ENCODE peak calls at places on chromosomes 3 and 15, in eight cellular contexts. M is WTC11; N is naive thymus-derived CD8-positive, alpha-beta T cell; T is activated CD8-positive, alpha-beta memory T cell treated with anti-CD3 and anti-CD28 coated beads for 48 hours; V is AG10803; E is germinal center; O is BJ; C is lower leg skin. I is an unnamed sample.

GRCh38 chr3:4956743-4957142 is 22.5 kb upstream of the BHLHE40 start:
- DNase-seq in M (no peak), N (no peak), T (no peak), V (peak), E (no peak), O (no peak), C (no peak), I (no peak)

GRCh38 chr3:114775395-114775794 is 371.7 kb downstream of the ZBTB20 start:
- DNase-seq in M (no peak), N (no peak), T (no peak), V (peak), E (no peak), O (no peak), C (no peak), I (no peak)

GRCh38 chr3:14123308-14124222 is 1.1 kb downstream of the CHCHD4 start:
- DNase-seq in M (no peak), N (no peak), T (no peak), V (no peak), E (no peak), O (no peak), C (peak), I (no peak)

GRCh38 chr15:78223396-78224023 is 10.9 kb downstream of the ACSBG1 start:
- DNase-seq in M (no peak), N (no peak), T (no peak), V (peak), E (no peak), O (no peak), C (no peak), I (no peak)

GRCh38 chr3:100570811-100571210 is 38.6 kb upstream of the ADGRG7 start:
- DNase-seq in M (no peak), N (no peak), T (no peak), V (peak), E (no peak), O (no peak), C (no peak), I (no peak)

GRCh38 chr3:64852738-64853137 is 164.9 kb upstream of the ADAMTS9 start:
- DNase-seq in M (no peak), N (no peak), T (no peak), V (no peak), E (no peak), O (no peak), C (no peak), I (no peak)

GRCh38 chr3:177005718-177006405 is 191.4 kb downstream of the TBL1XR1 start:
- DNase-seq in M (no peak), N (no peak), T (no peak), V (peak), E (no peak), O (no peak), C (no peak), I (no peak)

GRCh38 chr3:10553586-10554235 is 48.3 kb upstream of the ATP2B2 start:
- DNase-seq in M (peak), N (no peak), T (no peak), V (no peak), E (no peak), O (no peak), C (peak), I (no peak)

GRCh38 chr3:70856414-70857162 is 544.1 kb upstream of the MDFIC2 start:
- DNase-seq in M (no peak), N (no peak), T (no peak), V (peak), E (no peak), O (no peak), C (no peak), I (no peak)

GRCh38 chr3:124520970-124521369 is 209.3 kb upstream of the UMPS start:
- DNase-seq in M (no peak), N (no peak), T (no peak), V (no peak), E (no peak), O (no peak), C (no peak), I (no peak)

GRCh38 chr15:65370885-65371284 is 6.9 kb downstream of the IGDCC3 start:
- DNase-seq in M (no peak), N (no peak), T (no peak), V (no peak), E (no peak), O (no peak), C (no peak), I (no peak)

GRCh38 chr15:85795669-85796305 is 1.1 kb upstream of the KLHL25 start:
- DNase-seq in M (no peak), N (no peak), T (no peak), V (no peak), E (no peak), O (no peak), C (no peak), I (peak)

GRCh38 chr3:76990606-76991005 is 49.3 kb upstream of the ROBO2 start:
- DNase-seq in M (no peak), N (no peak), T (no peak), V (no peak), E (no peak), O (no peak), C (no peak), I (no peak)

GRCh38 chr3:145906755-145907154 is 254.2 kb downstream of the PLOD2 start:
- DNase-seq in M (no peak), N (no peak), T (no peak), V (no peak), E (no peak), O (no peak), C (no peak), I (no peak)

I was measured in left colon.